ENCODE peak calls at places on chromosomes 13 and 19, in five cellular contexts. W, V, C, D and I are unnamed samples.
A peak's percentile ranks its signal among the peaks of the same experiment; 100 is the strongest.

GRCh38 chr13:95833126-95833525 is 156.2 kb downstream of the DNAJC3 start:
- DNase-seq in C (no peak), D (no peak), W (no peak), V (no peak), I (no peak)

GRCh38 chr19:18951721-18952281 is 10.8 kb upstream of the HOMER3 start:
- DNase-seq in V (no peak), C (no peak), W (no peak), D (no peak), I (no peak)

GRCh38 chr19:56162258-56162657 is 13.6 kb upstream of the GALP start:
- DNase-seq in C (no peak), W (no peak), D (no peak), V (no peak), I (no peak)

GRCh38 chr19:33631628-33631995 is 9.9 kb downstream of the CHST8 start:
- DNase-seq in D (no peak), V (no peak), W (no peak), C (no peak), I (no peak)

GRCh38 chr13:27338816-27339215 is 68.2 kb downstream of the RASL11A start:
- DNase-seq in V (no peak), W (no peak), D (no peak), C (no peak), I (no peak)

GRCh38 chr19:45615795-45616708 is 14.0 kb upstream of the GPR4 start:
- DNase-seq in W (peak; percentile 60), D (peak; percentile 70), V (peak; percentile 81), C (peak; percentile 83), I (no peak)

GRCh38 chr19:55626350-55626749 is 2.0 kb upstream of the ZNF784 start:
- DNase-seq in V (no peak), W (peak; percentile 47), C (no peak), D (no peak), I (no peak)

GRCh38 chr13:113220141-113220598 is 10.8 kb downstream of the CUL4A start:
- DNase-seq in D (no peak), C (no peak), V (peak; percentile 47), W (no peak), I (no peak)

GRCh38 chr19:41916033-41916424 is 12.2 kb downstream of the ERFL start:
- DNase-seq in V (no peak), C (no peak), D (no peak), W (no peak), I (no peak)

GRCh38 chr13:30846844-30847243 is 59.2 kb upstream of the MEDAG start:
- DNase-seq in W (no peak), V (no peak), C (no peak), D (no peak), I (no peak)

GRCh38 chr13:78753457-78753856 is 94.5 kb upstream of the OBI1 start:
- DNase-seq in V (no peak), C (no peak), D (no peak), W (no peak), I (no peak)

GRCh38 chr13:43963726-43964125 is 84.0 kb downstream of the LACC1 start:
- DNase-seq in W (peak; percentile 2), D (no peak), V (no peak), C (no peak), I (no peak)

GRCh38 chr13:29573190-29573589 is 22.3 kb downstream of the SLC7A1 start:
- DNase-seq in D (no peak), W (no peak), C (peak; percentile 27), V (no peak), I (no peak)

GRCh38 chr13:55359067-55359466 is 1781.7 kb upstream of the PRR20A start:
- DNase-seq in W (no peak), V (no peak), D (no peak), C (no peak), I (no peak)

GRCh38 chr13:62356977-62357376 is 941.3 kb upstream of the PCDH20 start:
- DNase-seq in W (no peak), V (no peak), C (no peak), D (no peak), I (no peak)

GRCh38 chr13:107438251-107438650 is 777.1 kb downstream of the LIG4 start:
- DNase-seq in D (no peak), W (no peak), C (no peak), V (no peak), I (no peak)

DNA sequence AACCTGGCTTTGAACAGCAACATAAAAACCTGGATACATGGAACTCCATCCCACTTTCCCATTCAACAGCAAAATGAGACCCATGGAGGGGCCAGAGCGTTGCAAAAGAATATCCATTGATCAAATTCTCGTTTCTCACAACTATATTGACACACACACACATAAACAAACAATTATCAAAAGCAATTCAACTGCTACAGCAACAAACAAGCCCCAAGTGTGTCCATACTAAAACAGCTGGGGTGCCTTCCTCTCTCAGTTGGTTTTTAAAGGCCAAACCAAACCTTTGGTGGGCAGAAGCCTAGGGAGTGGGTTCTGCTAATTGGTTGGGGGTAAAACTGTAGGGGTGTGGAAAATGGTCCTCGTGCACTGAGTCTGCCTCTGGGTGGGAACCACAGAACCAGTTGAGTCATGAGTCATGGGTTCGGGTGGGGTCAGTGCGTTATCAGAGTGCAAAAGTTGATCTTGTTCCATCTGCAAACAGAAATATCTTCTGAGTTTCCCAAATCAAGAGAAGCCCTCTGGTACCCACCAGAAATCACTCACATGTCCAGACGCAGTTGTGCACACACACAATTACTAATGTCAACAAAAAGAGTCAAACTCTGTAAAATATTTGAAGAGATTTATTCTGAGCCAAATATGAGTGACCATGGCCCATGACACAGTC is 18.5 kb downstream of the GPR42 start:
- DNase-seq in W (no peak), C (no peak), V (no peak), D (no peak), I (no peak)
- H3K9me3 ChIP-seq in W (no peaks in the 10 kb centered on the region), C (peaks cover 16% of the 10 kb centered on the region), V (peaks cover 18% of the 10 kb centered on the region), D (peaks cover 17% of the 10 kb centered on the region), I (no peaks in the 10 kb centered on the region)

DNA sequence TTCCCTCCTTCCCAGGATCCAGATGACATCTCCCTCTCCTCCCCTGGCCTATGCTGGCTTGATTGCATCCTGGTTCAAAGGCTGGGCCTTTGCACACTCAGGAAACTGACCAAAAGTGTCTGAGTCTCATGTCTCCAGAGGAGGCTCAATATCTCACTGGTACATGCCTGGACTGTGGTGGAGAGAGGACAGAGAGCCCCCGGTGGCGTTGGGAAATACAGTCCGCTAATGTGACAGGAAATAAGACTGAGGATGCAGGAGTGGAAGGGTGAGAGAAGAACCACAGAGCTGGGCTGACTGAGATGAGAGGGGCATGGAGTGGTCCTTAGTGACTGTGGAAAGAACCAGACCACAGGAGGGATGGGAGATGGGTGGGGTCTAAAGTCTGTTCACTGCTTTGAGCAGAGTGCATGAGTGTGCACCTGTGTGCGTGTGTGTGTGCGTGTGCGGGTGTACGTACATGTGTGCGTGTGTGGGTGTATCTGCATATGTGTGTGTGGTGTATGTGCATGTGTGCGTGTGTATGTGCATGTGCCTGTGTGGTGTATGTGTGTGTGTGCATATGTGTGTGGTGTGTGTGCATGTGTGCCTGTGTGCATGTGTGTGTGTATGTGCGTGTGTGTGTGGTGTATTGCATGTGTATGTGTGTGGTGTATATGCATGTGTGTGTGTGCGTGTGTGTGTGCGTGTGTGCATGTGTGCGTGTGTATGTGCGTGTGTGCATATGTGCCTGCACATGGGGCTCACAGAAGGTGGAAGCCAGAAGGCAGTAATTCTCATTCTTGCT is 1.9 kb downstream of the SIGLEC5 start:
- DNase-seq in W (no peak), C (no peak), V (no peak), D (no peak), I (no peak)
- H3K9me3 ChIP-seq in W (no peaks in the 10 kb centered on the region), C (no peaks in the 10 kb centered on the region), V (no peaks in the 10 kb centered on the region), D (no peaks in the 10 kb centered on the region), I (no peaks in the 10 kb centered on the region)

DNA sequence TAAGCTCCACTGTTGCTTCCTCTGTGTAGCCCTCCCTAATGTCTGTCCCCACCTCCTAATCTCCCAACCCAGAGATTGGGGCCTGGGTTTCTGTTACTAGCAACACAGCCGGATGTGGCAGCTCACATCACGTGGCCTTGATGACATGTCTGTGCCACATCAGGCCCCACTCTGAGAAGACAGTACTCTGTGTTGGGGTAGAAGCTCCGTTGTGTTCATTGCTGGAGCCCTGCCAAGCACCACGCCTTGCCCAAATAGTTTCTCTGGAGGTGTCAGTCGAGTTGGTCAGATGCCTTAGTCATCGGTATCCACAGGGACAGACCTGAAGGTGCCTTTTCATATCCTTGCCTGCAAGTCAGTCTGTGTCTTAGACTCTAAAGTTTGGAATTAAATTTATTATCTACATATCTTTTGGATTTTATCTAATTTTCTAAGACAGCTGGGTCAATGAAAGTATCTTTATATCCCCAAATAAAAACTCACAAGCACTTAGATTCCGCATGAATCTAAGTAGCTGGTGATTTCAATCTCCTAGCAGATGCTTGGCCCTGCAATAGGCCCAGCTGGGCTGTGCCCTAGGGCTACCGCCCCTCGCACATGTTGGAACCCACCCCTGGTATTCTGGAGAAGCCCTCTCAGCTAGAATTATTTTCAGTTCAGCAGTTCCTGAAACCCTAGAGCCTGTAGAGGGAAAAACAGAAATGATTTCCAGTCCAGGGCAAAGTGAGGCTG is 204.0 kb upstream of the TSHZ3 start:
- DNase-seq in V (no peak), W (no peak), C (no peak), D (no peak), I (no peak)
- H3K9me3 ChIP-seq in V (no peaks in the 10 kb centered on the region), W (no peaks in the 10 kb centered on the region), C (no peaks in the 10 kb centered on the region), D (no peaks in the 10 kb centered on the region), I (no peaks in the 10 kb centered on the region)

DNA sequence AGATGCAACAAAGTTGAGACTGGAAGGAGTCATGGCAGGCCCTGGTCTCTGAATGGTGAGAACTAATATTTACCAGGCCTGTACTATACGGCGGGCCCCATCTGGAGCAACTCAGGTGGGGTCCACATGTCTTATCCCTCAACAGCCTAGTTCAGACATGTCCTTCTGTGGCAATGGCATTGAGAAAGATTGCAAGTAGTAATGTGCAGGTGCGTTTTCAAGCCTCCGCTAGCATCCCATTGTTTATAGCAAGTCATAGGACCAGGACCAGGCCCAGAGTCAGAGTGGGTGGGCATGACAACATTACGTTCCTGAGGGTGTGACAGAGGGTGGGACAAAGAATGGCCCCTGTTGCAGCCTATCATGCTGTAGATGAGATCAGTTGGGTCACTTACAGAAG is 541.1 kb downstream of the EFNB2 start:
- DNase-seq in C (no peak), V (no peak), W (no peak), D (no peak), I (no peak)
- H3K9me3 ChIP-seq in C (no peaks in the 10 kb centered on the region), V (no peaks in the 10 kb centered on the region), W (no peaks in the 10 kb centered on the region), D (no peaks in the 10 kb centered on the region), I (no peaks in the 10 kb centered on the region)